ENCODE peak calls at places on chromosomes 16 and 17, in four cellular contexts. One of them, this sample, is unnamed.
A peak's percentile ranks its signal among the peaks of the same experiment; 100 is the strongest.

GRCh38 chr16:70250748-70251650 is 741 bp downstream of the EXOSC6 start:
- DNase-seq in HepG2: peak; percentile 53
- DNase-seq in ovary: peak; percentile 20
- DNase-seq in A549: peak; percentile 50
- DNase-seq in this sample: peak; percentile 62

GRCh38 chr17:55769625-55770000 is 18.8 kb downstream of the PCTP start:
- DNase-seq in A549: no peak
- DNase-seq in HepG2: no peak
- DNase-seq in ovary: no peak
- DNase-seq in this sample: peak; percentile 15

GRCh38 chr17:34242553-34242952 is 12.5 kb upstream of the CCL2 start:
- DNase-seq in ovary: no peak
- DNase-seq in A549: no peak
- DNase-seq in HepG2: no peak
- DNase-seq in this sample: no peak

GRCh38 chr17:62126292-62126691 is 61.2 kb upstream of the MED13 start:
- DNase-seq in HepG2: no peak
- DNase-seq in A549: no peak
- DNase-seq in ovary: no peak
- DNase-seq in this sample: no peak

GRCh38 chr17:33968350-33969044 is 286.6 kb upstream of the CCL2 start:
- DNase-seq in HepG2: no peak
- DNase-seq in ovary: no peak
- DNase-seq in A549: no peak
- DNase-seq in this sample: no peak

GRCh38 chr17:42855048-42855596 is 4.1 kb downstream of the AOC3 start:
- DNase-seq in HepG2: peak; percentile 65
- DNase-seq in ovary: no peak
- DNase-seq in A549: no peak
- DNase-seq in this sample: no peak

GRCh38 chr17:21215935-21216334 is 2.0 kb upstream of the TMEM11 start:
- DNase-seq in A549: no peak
- DNase-seq in ovary: no peak
- DNase-seq in HepG2: no peak
- DNase-seq in this sample: no peak

GRCh38 chr17:64781394-64781793 is 119.3 kb upstream of the SMURF2 start:
- DNase-seq in HepG2: no peak
- DNase-seq in ovary: no peak
- DNase-seq in A549: no peak
- DNase-seq in this sample: no peak

GRCh38 chr17:81345211-81346089 is 49.8 kb upstream of the BAHCC1 start:
- DNase-seq in HepG2: peak; percentile 72
- DNase-seq in ovary: peak; percentile 82
- DNase-seq in A549: peak; percentile 91
- DNase-seq in this sample: peak; percentile 95

GRCh38 chr17:2094891-2095535 is 40.1 kb downstream of the HIC1 start:
- DNase-seq in ovary: no peak
- DNase-seq in A549: no peak
- DNase-seq in HepG2: peak; percentile 92
- DNase-seq in this sample: no peak

GRCh38 chr16:66515543-66516171 is 34.3 kb downstream of the TK2 start:
- DNase-seq in HepG2: no peak
- DNase-seq in A549: peak; percentile 44
- DNase-seq in ovary: no peak
- DNase-seq in this sample: peak; percentile 62

GRCh38 chr17:75994802-75995350 is 5.8 kb upstream of the CDK3 start:
- DNase-seq in ovary: no peak
- DNase-seq in HepG2: no peak
- DNase-seq in A549: no peak
- DNase-seq in this sample: no peak

GRCh38 chr16:81650982-81651562 is 128.0 kb upstream of the PLCG2 start:
- DNase-seq in ovary: peak; percentile 92
- DNase-seq in A549: no peak
- DNase-seq in HepG2: no peak
- DNase-seq in this sample: no peak

GRCh38 chr16:31505483-31505882 is 2.7 kb downstream of the RUSF1 start:
- DNase-seq in ovary: no peak
- DNase-seq in A549: no peak
- DNase-seq in HepG2: no peak
- DNase-seq in this sample: no peak

GRCh38 chr17:55926276-55926995 is 175.6 kb downstream of the PCTP start:
- DNase-seq in ovary: no peak
- DNase-seq in HepG2: no peak
- DNase-seq in A549: no peak
- DNase-seq in this sample: no peak

GRCh38 chr17:1073241-1073962 is 76.5 kb downstream of the TIMM22 start:
- DNase-seq in A549: no peak
- DNase-seq in HepG2: no peak
- DNase-seq in ovary: no peak
- DNase-seq in this sample: no peak

GRCh38 chr17:45428050-45428953 is 4.4 kb downstream of the ARHGAP27 start:
- DNase-seq in ovary: peak; percentile 44
- DNase-seq in A549: peak; percentile 94
- DNase-seq in HepG2: peak; percentile 67
- DNase-seq in this sample: peak; percentile 96

GRCh38 chr17:80970044-80970761 is 21.4 kb upstream of the CHMP6 start:
- DNase-seq in A549: peak; percentile 75
- DNase-seq in HepG2: no peak
- DNase-seq in ovary: peak; percentile 47
- DNase-seq in this sample: peak; percentile 32

GRCh38 chr16:68408428-68408827 is 39.9 kb downstream of the SMPD3 start:
- DNase-seq in HepG2: no peak
- DNase-seq in ovary: no peak
- DNase-seq in A549: no peak
- DNase-seq in this sample: no peak

GRCh38 chr16:19567560-19567959 is 12.1 kb downstream of the VPS35L start:
- DNase-seq in HepG2: no peak
- DNase-seq in A549: no peak
- DNase-seq in ovary: no peak
- DNase-seq in this sample: no peak

GRCh38 chr17:57892820-57893595 is 43.2 kb upstream of the MRPS23 start:
- DNase-seq in HepG2: peak; percentile 97
- DNase-seq in A549: peak; percentile 90
- DNase-seq in ovary: peak; percentile 78
- DNase-seq in this sample: peak; percentile 74

GRCh38 chr17:7354262-7354781 is 634 bp upstream of the TMEM95 start:
- DNase-seq in ovary: no peak
- DNase-seq in HepG2: no peak
- DNase-seq in A549: no peak
- DNase-seq in this sample: no peak

DNA sequence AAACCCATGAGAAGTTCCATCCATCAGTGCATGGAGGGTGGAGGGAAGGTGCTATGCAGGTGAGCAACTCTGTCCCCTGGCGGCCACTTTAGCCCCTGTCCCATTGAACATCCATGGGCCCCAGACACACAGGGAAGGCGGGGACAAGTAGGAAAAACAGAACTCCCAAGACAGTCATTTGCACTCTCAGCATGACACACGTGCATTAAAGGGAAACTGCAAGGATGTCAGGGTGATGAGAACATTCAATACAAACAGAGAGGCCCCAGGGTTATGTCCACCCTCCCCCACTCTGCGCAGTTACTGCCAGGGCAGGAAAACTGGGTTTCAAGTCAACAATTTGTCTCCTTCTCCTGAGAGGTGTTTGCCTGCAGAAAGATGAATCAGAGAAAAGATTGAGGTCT is 44.0 kb upstream of the AKTIP start:
- DNase-seq in HepG2: peak; percentile 59
- DNase-seq in ovary: no peak
- DNase-seq in A549: peak; percentile 28
- DNase-seq in this sample: peak; percentile 29
- TF ChIP-seq CTCF in HepG2: peak; percentile 90
- TF ChIP-seq CTCF in ovary: no peak
- TF ChIP-seq CTCF in A549: no peak
- TF ChIP-seq CTCF in this sample: peak; percentile 57

GRCh38 chr17:17512866-17513265 is 16.7 kb upstream of the RASD1 start:
- DNase-seq in HepG2: no peak
- DNase-seq in A549: no peak
- DNase-seq in ovary: no peak
- DNase-seq in this sample: no peak

GRCh38 chr17:17509601-17510425 is 13.6 kb upstream of the RASD1 start:
- DNase-seq in ovary: no peak
- DNase-seq in A549: no peak
- DNase-seq in HepG2: no peak
- DNase-seq in this sample: no peak

GRCh38 chr17:17511971-17512858 is 16.0 kb upstream of the RASD1 start:
- DNase-seq in HepG2: no peak
- DNase-seq in ovary: peak; percentile 37
- DNase-seq in A549: peak; percentile 54
- DNase-seq in this sample: peak; percentile 50

GRCh38 chr17:17510456-17511292 is 14.5 kb upstream of the RASD1 start:
- DNase-seq in HepG2: no peak
- DNase-seq in A549: no peak
- DNase-seq in ovary: no peak
- DNase-seq in this sample: no peak

GRCh38 chr17:17511293-17511741 is 15.1 kb upstream of the RASD1 start:
- DNase-seq in A549: no peak
- DNase-seq in HepG2: no peak
- DNase-seq in ovary: no peak
- DNase-seq in this sample: no peak
- TF ChIP-seq CTCF in A549: no peak
- TF ChIP-seq CTCF in HepG2: no peak
- TF ChIP-seq CTCF in ovary: no peak
- TF ChIP-seq CTCF in this sample: no peak

GRCh38 chr17:28426081-28426519 is 20.1 kb upstream of the SLC46A1 start:
- DNase-seq in A549: peak; percentile 58
- DNase-seq in ovary: no peak
- DNase-seq in HepG2: peak; percentile 16
- DNase-seq in this sample: peak; percentile 56
- TF ChIP-seq CTCF in A549: no peak
- TF ChIP-seq CTCF in ovary: no peak
- TF ChIP-seq CTCF in HepG2: peak; percentile 65
- TF ChIP-seq CTCF in this sample: no peak

DNA sequence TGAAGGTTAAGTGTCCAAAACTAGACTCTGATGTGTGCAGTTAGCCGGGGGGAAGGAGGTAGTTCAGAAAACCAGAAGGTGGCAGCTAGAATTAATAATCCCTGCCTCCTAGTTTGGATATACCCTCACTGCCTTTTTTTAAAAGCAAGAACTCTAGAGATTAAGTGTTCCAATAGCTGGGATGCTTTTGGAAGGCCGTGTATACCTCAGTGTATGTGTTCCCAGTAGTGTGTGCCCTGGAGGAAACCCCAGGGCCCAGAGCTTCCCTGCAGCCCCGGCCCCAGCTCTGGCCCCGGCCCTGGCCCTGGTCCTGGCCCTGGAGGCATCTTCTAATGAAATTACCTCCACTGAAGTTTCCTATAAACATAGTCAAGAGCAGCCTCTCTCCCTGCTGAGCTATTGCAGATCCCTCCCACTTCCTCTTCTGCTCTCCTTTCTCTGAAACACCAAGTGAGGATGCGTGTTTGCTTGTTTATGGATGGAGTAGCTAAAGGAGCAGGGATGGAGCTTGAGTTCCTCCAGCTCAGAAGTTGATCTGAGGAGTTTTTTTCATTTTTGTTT is 130.7 kb downstream of the PRKCA start:
- DNase-seq in HepG2: no peak
- DNase-seq in A549: no peak
- DNase-seq in ovary: no peak
- DNase-seq in this sample: no peak
- TF ChIP-seq CTCF in HepG2: no peak
- TF ChIP-seq CTCF in A549: no peak
- TF ChIP-seq CTCF in ovary: no peak
- TF ChIP-seq CTCF in this sample: no peak

DNA sequence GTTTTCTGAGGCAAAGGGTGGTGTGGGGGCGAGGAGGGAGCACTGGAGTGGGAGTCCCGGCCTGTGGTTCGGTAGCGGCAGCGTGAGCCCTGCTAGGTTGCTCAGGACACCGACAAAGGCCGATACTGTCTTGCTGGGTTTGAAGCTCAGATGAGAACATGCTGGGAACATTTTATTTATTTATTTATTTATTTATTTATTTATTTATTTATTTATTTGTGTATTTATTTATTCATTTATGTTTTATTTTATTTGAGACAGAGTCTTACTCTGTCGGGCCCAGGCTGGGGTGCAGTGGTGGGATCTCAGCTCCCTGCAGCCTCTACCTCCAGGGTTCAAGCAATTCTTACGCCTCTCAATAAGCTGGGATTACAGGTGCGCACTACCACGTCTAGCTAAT is 117.9 kb upstream of the GSE1 start:
- DNase-seq in HepG2: no peak
- DNase-seq in ovary: no peak
- DNase-seq in A549: no peak
- DNase-seq in this sample: no peak
- TF ChIP-seq CTCF in HepG2: no peak
- TF ChIP-seq CTCF in ovary: no peak
- TF ChIP-seq CTCF in A549: no peak
- TF ChIP-seq CTCF in this sample: no peak

DNA sequence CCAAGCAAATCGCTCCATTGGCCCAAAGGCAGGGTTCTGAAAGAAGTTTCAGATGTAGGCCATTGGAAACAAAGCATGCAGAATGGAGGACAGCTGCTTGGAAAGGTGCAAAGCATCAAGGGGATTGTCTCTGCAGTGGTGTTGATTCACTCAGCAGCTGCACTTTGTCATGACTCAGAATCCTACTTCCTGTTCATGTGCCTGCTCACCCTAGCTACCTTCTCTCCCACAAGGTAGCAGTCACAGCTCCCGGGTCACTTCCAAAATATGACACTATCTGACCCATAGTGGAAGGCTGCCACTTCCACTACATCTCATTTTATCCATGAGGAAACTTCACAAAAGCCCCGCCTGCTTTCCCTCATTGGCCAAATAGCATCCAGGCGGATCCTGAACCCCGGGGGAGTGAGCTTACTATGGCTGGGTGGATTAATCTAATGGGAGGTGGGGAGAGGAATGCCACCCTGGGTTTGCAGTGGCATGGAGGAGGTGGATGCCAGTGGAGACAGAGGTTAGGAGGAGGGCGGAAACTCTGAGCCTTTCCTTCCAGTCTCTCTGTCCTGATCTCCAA is 74.7 kb upstream of the NKD1 start:
- DNase-seq in ovary: no peak
- DNase-seq in HepG2: peak; percentile 58
- DNase-seq in A549: no peak
- DNase-seq in this sample: no peak
- TF ChIP-seq CTCF in ovary: no peak
- TF ChIP-seq CTCF in HepG2: no peak
- TF ChIP-seq CTCF in A549: no peak
- TF ChIP-seq CTCF in this sample: no peak

This sample was measured in Calu3.